ENCODE peak calls at places on chromosomes 2 and 18, in seven cellular contexts. L is heart left ventricle; I is C1 segment of cervical spinal cord; V is activated effector memory CD4-positive, alpha-beta T cell treated with anti-CD3 and anti-CD28 coated beads, Interleukin-2, amount 50 U/mL, for 16 hours; S is HuH-7; B is endodermal cell; G is MM.1S. X is an unnamed sample.

GRCh38 chr2:130288467-130289403 is 54.0 kb upstream of the IMP4 start:
- DNase-seq in L (no peak), I (no peak), V (no peak), S (no peak), B (peak), G (no peak), X (no peak)

GRCh38 chr2:110716959-110717645 is 15.3 kb upstream of the ACOXL start:
- DNase-seq in L (no peak), I (no peak), V (no peak), S (no peak), B (no peak), G (no peak), X (no peak)

GRCh38 chr2:26764906-26765305 is 822 bp downstream of the SLC35F6 start:
- DNase-seq in L (no peak), I (no peak), V (no peak), S (no peak), B (no peak), G (no peak), X (no peak)

GRCh38 chr2:186718122-186718521 is 24.3 kb downstream of the FAM171B start:
- DNase-seq in L (no peak), I (no peak), V (no peak), S (no peak), B (no peak), G (no peak), X (no peak)

GRCh38 chr18:47847635-47848034 is 82.8 kb downstream of the SMAD2 start:
- DNase-seq in L (no peak), I (no peak), V (no peak), S (no peak), B (no peak), G (no peak), X (no peak)

GRCh38 chr2:220215785-220216184 is 588.4 kb downstream of the SLC4A3 start:
- DNase-seq in L (no peak), I (no peak), V (no peak), S (no peak), B (no peak), G (no peak), X (no peak)

GRCh38 chr2:216666461-216667233 is 28.7 kb downstream of the IGFBP5 start:
- DNase-seq in L (peak), I (peak), V (peak), S (peak), B (peak), G (peak), X (no peak)

GRCh38 chr2:10897956-10898355 is 13.8 kb upstream of the KCNF1 start:
- DNase-seq in L (no peak), I (no peak), V (peak), S (no peak), B (no peak), G (no peak), X (no peak)

GRCh38 chr2:168336786-168337388 is 89.5 kb upstream of the STK39 start:
- DNase-seq in L (no peak), I (no peak), V (peak), S (peak), B (peak), G (peak), X (no peak)

GRCh38 chr2:240223631-240224030 is 83.2 kb upstream of the OTOS start:
- DNase-seq in L (no peak), I (no peak), V (no peak), S (no peak), B (no peak), G (no peak), X (peak)

GRCh38 chr2:223654384-223654915 is 52.3 kb upstream of the SCG2 start:
- DNase-seq in L (no peak), I (no peak), V (no peak), S (no peak), B (no peak), G (no peak), X (no peak)

GRCh38 chr2:136582631-136583205 is 182.6 kb upstream of the THSD7B start:
- DNase-seq in L (peak), I (no peak), V (no peak), S (peak), B (peak), G (peak), X (no peak)

GRCh38 chr18:54822872-54823845 is 5.1 kb upstream of the RAB27B start:
- DNase-seq in L (no peak), I (no peak), V (no peak), S (no peak), B (no peak), G (no peak), X (no peak)

GRCh38 chr18:35642802-35643201 is 61.3 kb downstream of the GALNT1 start:
- DNase-seq in L (no peak), I (no peak), V (no peak), S (no peak), B (peak), G (no peak), X (no peak)

X was measured in sigmoid colon.